ENCODE peak calls at places on chromosome 11, in six cellular contexts. L is NCI-H2081; B is CD14-positive monocyte; C is stimulated activated CD4-positive, alpha-beta T cell treated with anti-CD3 and anti-CD28 coated beads, Interleukin-4, amount 100 ng/mL, for 48 hours; G is activated naive CD8-positive, alpha-beta T cell treated with anti-CD3 and anti-CD28 coated beads, Interleukin-2, amount 10 ng/mL, durations not matched to agents 7 days and 5 days; T is kidney. A is an unnamed sample.
A peak's percentile ranks its signal among the peaks of the same experiment; 100 is the strongest.

GRCh38 chr11:64859542-64860414 is 15.3 kb upstream of the CDC42BPG start:
- DNase-seq in T (peak; percentile 76), L (no peak), B (no peak), C (no peak), G (peak; percentile 72), A (peak; percentile 62)

GRCh38 chr11:111456086-111456858 is 55.9 kb downstream of the BTG4 start:
- DNase-seq in L (no peak), B (peak; percentile 41), T (no peak), C (no peak), G (no peak), A (no peak)

GRCh38 chr11:66119348-66120133 is 49.5 kb downstream of the PACS1 start:
- DNase-seq in T (no peak), G (no peak), C (no peak), L (no peak), B (no peak), A (no peak)

GRCh38 chr11:35079581-35079980 is 59.4 kb upstream of the CD44 start:
- DNase-seq in L (no peak), T (no peak), B (no peak), G (no peak), C (no peak), A (no peak)

GRCh38 chr11:831132-831864 is 1.5 kb upstream of the CD151 start:
- DNase-seq in G (no peak), L (no peak), B (no peak), T (no peak), C (no peak), A (no peak)

GRCh38 chr11:102341844-102342318 is 5.1 kb upstream of the BIRC2 start:
- DNase-seq in G (peak; percentile 50), B (no peak), L (peak; percentile 67), T (no peak), C (peak; percentile 59), A (peak; percentile 74)

GRCh38 chr11:66363805-66364535 is 7.6 kb downstream of the SLC29A2 start:
- DNase-seq in T (no peak), G (peak; percentile 85), C (peak; percentile 88), B (no peak), L (peak; percentile 26), A (no peak)

GRCh38 chr11:85595285-85595884 is 31.8 kb downstream of the DLG2 start:
- DNase-seq in L (peak; percentile 45), T (no peak), B (no peak), G (no peak), C (no peak), A (no peak)

GRCh38 chr11:134207538-134208239 is 16.1 kb downstream of the NCAPD3 start:
- DNase-seq in B (no peak), G (peak; percentile 66), L (peak; percentile 45), T (no peak), C (peak; percentile 56), A (no peak)

GRCh38 chr11:114307524-114308203 is 11.5 kb downstream of the NNMT start:
- DNase-seq in T (peak; percentile 88), C (no peak), G (no peak), L (no peak), B (no peak), A (no peak)

GRCh38 chr11:73969991-73970800 is 12.4 kb downstream of the UCP2 start:
- DNase-seq in T (peak; percentile 53), L (no peak), G (peak; percentile 46), C (no peak), B (peak; percentile 36), A (no peak)

GRCh38 chr11:12182650-12183511 is 72.5 kb downstream of the MICAL2 start:
- DNase-seq in G (no peak), C (no peak), B (no peak), T (peak; percentile 81), L (no peak), A (peak; percentile 94)

GRCh38 chr11:18366286-18366685 is 28.1 kb upstream of the LDHA start:
- DNase-seq in B (no peak), G (no peak), C (no peak), L (no peak), T (no peak), A (no peak)

GRCh38 chr11:134374171-134374570 is 37.9 kb downstream of the B3GAT1 start:
- DNase-seq in G (no peak), T (peak; percentile 69), L (no peak), B (no peak), C (no peak), A (peak; percentile 17)

GRCh38 chr11:76067099-76067498 is 139.2 kb downstream of the WNT11 start:
- DNase-seq in B (no peak), L (no peak), T (no peak), G (no peak), C (no peak), A (no peak)

GRCh38 chr11:115707180-115707905 is 203.1 kb upstream of the CADM1 start:
- DNase-seq in L (no peak), G (no peak), B (peak; percentile 88), C (no peak), T (no peak), A (no peak)

A was measured in RWPE2.